ENCODE peak calls at places on chromosomes 2 and 18, in five cellular contexts. A is K562, Y is HCT116, I is HepG2, N is H1. Z is an unnamed sample.

GRCh38 chr2:201118957-201119848 is 3.2 kb downstream of the CFLAR start:
- DNase-seq in A (no peak), Y (peak), I (no peak), N (no peak), Z (no peak)

GRCh38 chr2:232260075-232260474 is 118.5 kb upstream of the ALPP start:
- DNase-seq in A (no peak), Y (no peak), I (no peak), N (no peak), Z (no peak)

GRCh38 chr18:45280486-45281263 is 334.6 kb upstream of the SLC14A2 start:
- DNase-seq in A (no peak), Y (no peak), I (no peak), N (no peak), Z (no peak)

GRCh38 chr2:198731842-198732421 is 725.8 kb downstream of the SATB2 start:
- DNase-seq in A (no peak), Y (no peak), I (no peak), N (no peak), Z (no peak)

GRCh38 chr2:60335533-60336237 is 217.8 kb downstream of the BCL11A start:
- DNase-seq in A (no peak), Y (no peak), I (peak), N (no peak), Z (no peak)

GRCh38 chr2:6168485-6168884 is 476.3 kb downstream of the SOX11 start:
- DNase-seq in A (no peak), Y (no peak), I (no peak), N (no peak), Z (no peak)

GRCh38 chr18:3554091-3554601 is 104.2 kb downstream of the TGIF1 start:
- DNase-seq in A (no peak), Y (no peak), I (peak), N (peak), Z (no peak)

GRCh38 chr18:11004294-11004693 is 145.1 kb downstream of the PIEZO2 start:
- DNase-seq in A (no peak), Y (no peak), I (no peak), N (no peak), Z (peak)

GRCh38 chr2:201797175-201797840 is 9.0 kb upstream of the CDK15 start:
- DNase-seq in A (no peak), Y (no peak), I (no peak), N (no peak), Z (no peak)

GRCh38 chr2:50782543-50782942 is 249.4 kb downstream of the NRXN1 start:
- DNase-seq in A (no peak), Y (no peak), I (no peak), N (no peak), Z (no peak)

GRCh38 chr2:177983183-177983788 is 89.3 kb downstream of the PDE11A start:
- DNase-seq in A (peak), Y (peak), I (peak), N (peak), Z (no peak)

GRCh38 chr2:63661076-63661475 is 72.3 kb downstream of the MDH1 start:
- DNase-seq in A (no peak), Y (no peak), I (no peak), N (no peak), Z (no peak)

GRCh38 chr18:63837556-63837955 is 49.9 kb upstream of the SERPINB2 start:
- DNase-seq in A (no peak), Y (no peak), I (no peak), N (no peak), Z (no peak)

GRCh38 chr2:143936758-143937562 is 583.0 kb downstream of the ZEB2 start:
- DNase-seq in A (no peak), Y (no peak), I (no peak), N (peak), Z (no peak)

GRCh38 chr2:112772322-112772721 is 7.9 kb upstream of the CKAP2L start:
- DNase-seq in A (no peak), Y (no peak), I (no peak), N (no peak), Z (no peak)

GRCh38 chr18:51340332-51340731 is 142.9 kb upstream of the MEX3C start:
- DNase-seq in A (no peak), Y (no peak), I (no peak), N (no peak), Z (no peak)

GRCh38 chr2:60549250-60550150 is 4.0 kb downstream of the BCL11A start:
- DNase-seq in A (no peak), Y (no peak), I (no peak), N (no peak), Z (no peak)

GRCh38 chr2:134482766-134483340 is 229.0 kb downstream of the MGAT5 start:
- DNase-seq in A (no peak), Y (no peak), I (no peak), N (no peak), Z (no peak)

GRCh38 chr18:48161201-48161910 is 230.9 kb upstream of the SMAD2 start:
- DNase-seq in A (peak), Y (no peak), I (no peak), N (no peak), Z (no peak)

GRCh38 chr2:140529706-140530105 is 1601.1 kb downstream of the LRP1B start:
- DNase-seq in A (no peak), Y (no peak), I (no peak), N (no peak), Z (no peak)

GRCh38 chr2:15561574-15562344 is 625 bp upstream of the NBAS start:
- DNase-seq in A (peak), Y (no peak), I (peak), N (no peak), Z (no peak)

GRCh38 chr2:235670974-235671787 is 177.3 kb downstream of the AGAP1 start:
- DNase-seq in A (no peak), Y (no peak), I (no peak), N (no peak), Z (no peak)

GRCh38 chr18:1513519-1513918 is 608.8 kb downstream of the ADCYAP1 start:
- DNase-seq in A (peak), Y (no peak), I (peak), N (no peak), Z (no peak)

GRCh38 chr2:207747653-207748560 is 21.8 kb downstream of the FZD5 start:
- DNase-seq in A (no peak), Y (no peak), I (peak), N (no peak), Z (no peak)

GRCh38 chr2:172011814-172012580 is 12.2 kb downstream of the METAP1D start:
- DNase-seq in A (no peak), Y (no peak), I (no peak), N (no peak), Z (no peak)

GRCh38 chr2:169395821-169396374 is 33.6 kb upstream of the LRP2 start:
- DNase-seq in A (no peak), Y (no peak), I (no peak), N (no peak), Z (no peak)

GRCh38 chr2:101962243-101962809 is 29.4 kb upstream of the IL1R2 start:
- DNase-seq in A (no peak), Y (no peak), I (no peak), N (no peak), Z (no peak)

GRCh38 chr18:49617846-49618245 is 56.0 kb downstream of the LIPG start:
- DNase-seq in A (no peak), Y (no peak), I (no peak), N (no peak), Z (no peak)

GRCh38 chr18:4181882-4182568 is 273.1 kb downstream of the DLGAP1 start:
- DNase-seq in A (no peak), Y (no peak), I (peak), N (peak), Z (no peak)

GRCh38 chr2:168614291-168615018 is 158.4 kb downstream of the CERS6 start:
- DNase-seq in A (no peak), Y (no peak), I (no peak), N (no peak), Z (no peak)

GRCh38 chr18:36457683-36458082 is 160.2 kb downstream of the FHOD3 start:
- DNase-seq in A (no peak), Y (no peak), I (no peak), N (no peak), Z (no peak)

GRCh38 chr2:197661626-197662025 is 13.8 kb downstream of the RFTN2 start:
- DNase-seq in A (no peak), Y (no peak), I (no peak), N (no peak), Z (no peak)

DNA sequence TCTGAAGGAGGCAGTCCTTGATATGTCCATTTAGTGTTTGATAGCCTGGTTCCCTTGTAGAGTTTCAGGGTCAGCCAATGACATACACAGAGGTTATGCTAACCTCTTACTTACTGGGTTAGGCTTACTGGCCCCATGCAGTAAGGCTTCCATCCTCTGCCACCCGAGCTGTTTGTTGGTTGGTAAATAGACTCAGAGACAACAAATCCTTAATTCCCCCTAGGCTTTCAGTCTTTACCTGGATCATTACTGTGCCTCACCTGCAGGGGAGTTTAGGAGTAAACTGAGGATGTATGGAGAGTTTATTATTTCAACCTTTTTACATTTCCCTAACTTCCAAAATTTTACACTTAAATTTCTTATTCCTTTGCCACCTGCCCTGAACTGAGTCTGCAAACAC is 452.7 kb upstream of the HNMT start:
- DNase-seq in A (no peak), Y (no peak), I (no peak), N (no peak), Z (no peak)
- TF ChIP-seq JUND in A (no peak), Y (no peak), I (no peak), N (no peak), Z (no peak)

GRCh38 chr2:129901754-129902415 is 77.6 kb upstream of the RAB6C start:
- DNase-seq in A (no peak), Y (no peak), I (no peak), N (no peak), Z (no peak)
- TF ChIP-seq POLR2A in A (no peak), Y (no peak), I (no peak), N (no peak), Z (no peak)

GRCh38 chr2:132678498-132678897 is 8.5 kb upstream of the LYPD1 start:
- DNase-seq in A (no peak), Y (no peak), I (no peak), N (no peak), Z (no peak)

GRCh38 chr2:132677661-132678060 is 7.7 kb upstream of the LYPD1 start:
- DNase-seq in A (no peak), Y (no peak), I (no peak), N (no peak), Z (no peak)

GRCh38 chr2:132670961-132671781 is 1.2 kb upstream of the LYPD1 start:
- DNase-seq in A (no peak), Y (peak), I (no peak), N (no peak), Z (no peak)

GRCh38 chr2:132681766-132682165 is 11.8 kb upstream of the LYPD1 start:
- DNase-seq in A (no peak), Y (no peak), I (no peak), N (no peak), Z (no peak)

GRCh38 chr2:132676999-132677398 is 7.0 kb upstream of the LYPD1 start:
- DNase-seq in A (no peak), Y (no peak), I (no peak), N (no peak), Z (no peak)
- TF ChIP-seq CTCF in A (no peak), Y (peak), I (no peak), N (no peak), Z (peak)

GRCh38 chr2:94956797-94957391 is 68.6 kb upstream of the MAL start:
- DNase-seq in A (peak), Y (peak), I (peak), N (no peak), Z (no peak)
- TF ChIP-seq JUND in A (no peak), Y (no peak), I (no peak), N (no peak), Z (no peak)

DNA sequence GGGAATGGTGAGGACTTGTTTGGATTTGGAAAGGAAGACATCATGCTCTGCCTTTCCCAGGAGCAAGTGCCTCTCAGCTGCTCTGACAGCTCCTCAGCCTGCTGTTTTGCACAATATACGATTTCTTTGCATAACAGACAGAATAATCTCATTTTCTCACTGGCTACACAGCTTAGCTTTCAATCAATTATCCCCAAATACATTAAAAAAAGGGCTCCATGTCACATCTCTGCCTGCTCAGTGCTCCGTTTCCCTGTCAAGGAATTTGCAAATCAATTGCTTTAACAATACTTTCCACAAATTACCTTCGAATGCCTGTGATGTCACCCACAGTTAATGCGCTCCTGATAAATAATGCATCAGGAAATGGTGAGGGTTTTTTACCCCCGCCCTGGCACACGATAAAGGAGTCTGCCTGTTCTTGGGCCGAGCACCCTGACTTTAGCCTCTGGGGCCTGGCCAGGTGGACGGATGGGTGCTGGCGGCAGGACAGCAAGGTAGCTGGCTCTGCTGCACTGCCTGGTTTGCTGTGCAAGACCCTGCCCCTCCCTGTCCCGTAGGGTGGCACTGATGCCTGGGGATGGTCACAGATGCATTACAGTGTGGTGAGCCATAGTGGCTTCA is 88.1 kb upstream of the HS6ST1 start:
- DNase-seq in A (no peak), Y (no peak), I (no peak), N (no peak), Z (no peak)
- TF ChIP-seq POLR2A in A (no peak), Y (no peak), I (no peak), N (no peak), Z (no peak)

DNA sequence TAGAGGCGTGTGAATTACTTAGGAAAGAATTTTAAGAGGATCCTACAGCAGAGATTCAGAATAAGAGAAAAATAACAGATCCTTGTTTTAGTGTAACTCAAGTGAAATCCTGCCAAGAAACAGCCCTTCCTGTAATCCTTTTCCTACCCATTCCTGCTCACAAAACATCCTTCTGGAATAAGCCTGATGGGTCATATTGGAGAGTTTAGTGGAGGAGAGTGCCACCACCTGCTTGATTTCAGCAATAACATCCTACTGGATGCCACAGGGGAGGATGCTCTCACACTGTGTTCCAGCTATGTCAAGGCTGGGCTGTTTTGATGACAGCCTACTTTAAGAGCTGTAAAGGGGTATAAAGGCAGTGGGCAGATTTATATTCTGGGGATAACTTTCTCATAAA is 54.8 kb upstream of the CCDC178 start:
- DNase-seq in A (peak), Y (no peak), I (peak), N (peak), Z (peak)
- TF ChIP-seq CTCF in A (peak), Y (no peak), I (peak), N (peak), Z (peak)

DNA sequence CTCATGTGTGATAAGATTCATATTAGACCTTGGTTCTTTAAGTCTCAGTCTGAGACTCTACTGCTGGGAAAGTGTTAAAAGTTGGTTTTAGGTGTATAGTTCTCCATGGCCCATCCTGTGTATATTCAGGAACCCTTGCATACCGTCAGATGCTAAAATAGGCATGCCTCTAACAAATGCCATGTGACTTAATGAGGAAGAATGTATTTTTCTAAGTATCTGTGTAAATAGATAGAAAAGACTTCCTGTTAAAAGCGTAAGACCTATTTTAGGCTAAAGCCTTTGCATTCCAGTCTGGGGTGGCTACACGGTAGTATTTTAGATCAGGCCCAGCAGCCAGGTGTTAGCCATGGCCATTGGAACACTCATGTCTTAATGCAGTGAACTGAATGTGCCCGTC is 73.3 kb downstream of the RHBDD1 start:
- DNase-seq in A (no peak), Y (no peak), I (no peak), N (no peak), Z (no peak)
- TF ChIP-seq JUND in A (no peak), Y (no peak), I (no peak), N (no peak), Z (no peak)

DNA sequence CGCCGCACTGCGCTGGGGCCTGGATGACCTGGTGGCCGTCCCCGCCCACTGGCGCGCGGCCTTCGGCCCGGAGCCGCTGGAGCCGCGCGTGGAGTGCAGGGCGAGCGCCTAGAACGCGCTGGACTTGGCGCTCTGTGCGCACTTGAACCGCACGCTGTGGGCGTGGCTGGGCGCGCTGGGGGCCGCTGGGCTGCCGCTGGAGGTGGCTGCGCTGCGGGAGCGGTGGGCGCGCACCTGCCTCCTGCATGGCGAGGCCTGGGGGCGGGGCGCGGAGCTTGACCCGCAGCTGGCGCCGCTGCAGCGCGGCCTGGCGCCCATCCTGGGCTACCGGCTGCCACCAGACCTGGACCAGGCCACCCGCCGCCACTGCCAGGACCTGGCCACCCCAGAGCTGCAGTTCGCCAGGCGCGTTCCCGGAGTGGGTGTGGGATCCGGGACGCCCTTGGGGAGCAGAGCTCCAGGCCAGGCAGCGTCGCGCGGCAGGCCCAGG is 9.9 kb downstream of the AQP12B start:
- DNase-seq in A (no peak), Y (no peak), I (no peak), N (no peak), Z (no peak)
- TF ChIP-seq POLR2A in A (no peak), Y (no peak), I (no peak), N (no peak), Z (no peak)

DNA sequence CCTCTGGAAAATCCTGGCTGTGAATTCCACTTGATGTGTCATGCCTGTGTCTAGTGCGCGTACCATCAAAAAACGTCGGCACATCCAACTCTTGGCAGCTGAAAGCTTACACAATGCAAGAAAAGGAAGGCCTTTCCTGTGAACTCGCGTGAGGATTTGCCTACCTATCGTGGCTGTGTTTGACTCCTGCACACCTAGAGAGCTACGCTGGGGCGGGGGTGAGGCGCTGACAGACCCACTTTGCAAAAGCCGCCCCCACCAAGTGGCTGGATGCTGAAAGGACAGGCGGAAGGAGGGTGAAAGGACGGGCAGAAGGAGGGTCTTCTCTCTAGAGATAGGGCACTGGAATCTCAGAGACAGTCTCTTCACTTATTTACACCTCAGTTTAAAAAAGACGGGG is 270.1 kb downstream of the EIPR1 start:
- DNase-seq in A (peak), Y (no peak), I (no peak), N (no peak), Z (no peak)
- TF ChIP-seq CTCF in A (peak), Y (no peak), I (no peak), N (peak), Z (no peak)

GRCh38 chr2:147399011-147399410 is 445.8 kb upstream of the ACVR2A start:
- DNase-seq in A (no peak), Y (no peak), I (no peak), N (no peak), Z (no peak)
- TF ChIP-seq JUND in A (no peak), Y (no peak), I (no peak), N (no peak), Z (no peak)

Z was measured in GM12878.